ENCODE peak calls at places on chromosomes 4 and X, in seven cellular contexts. R is GOT3; Q is activated naive CD8-positive, alpha-beta T cell treated with anti-CD3 and anti-CD28 coated beads, Interleukin-2, amount 50 U/mL, for 24 hours; A is CD8-positive, alpha-beta T cell; Z is stromal cell of bone marrow; B is NCI-H774; O is lower lobe of right lung. T is an unnamed sample.

GRCh38 chr4:143626134-143626859 is 74.2 kb downstream of the FREM3 start:
- DNase-seq in R (no peak), Q (no peak), A (no peak), Z (peak), B (peak), O (peak), T (no peak)

GRCh38 chr4:165663411-165663810 is 209.6 kb upstream of the TLL1 start:
- DNase-seq in R (no peak), Q (no peak), A (no peak), Z (peak), B (no peak), O (no peak), T (no peak)

GRCh38 chr4:52659722-52660261 is 691 bp upstream of the USP46 start:
- DNase-seq in R (no peak), Q (peak), A (peak), Z (no peak), B (no peak), O (peak), T (peak)

GRCh38 chr4:40596522-40596921 is 33.1 kb downstream of the RBM47 start:
- DNase-seq in R (no peak), Q (no peak), A (no peak), Z (no peak), B (no peak), O (no peak), T (no peak)

GRCh38 chr4:164926301-164926700 is 49.3 kb downstream of the APELA start:
- DNase-seq in R (no peak), Q (no peak), A (no peak), Z (peak), B (no peak), O (no peak), T (no peak)

GRCh38 chr4:81594495-81595169 is 122.9 kb upstream of the RASGEF1B start:
- DNase-seq in R (no peak), Q (no peak), A (no peak), Z (no peak), B (no peak), O (no peak), T (no peak)

GRCh38 chr4:926538-926937 is 5.6 kb downstream of the GAK start:
- DNase-seq in R (no peak), Q (no peak), A (no peak), Z (no peak), B (no peak), O (no peak), T (peak)

GRCh38 chrX:41516995-41517660 is 70.0 kb downstream of the NYX start:
- DNase-seq in R (no peak), Q (no peak), A (no peak), Z (no peak), B (no peak), O (no peak), T (no peak)

GRCh38 chr4:65624651-65625050 is 45.6 kb downstream of the EPHA5 start:
- DNase-seq in R (no peak), Q (no peak), A (no peak), Z (no peak), B (no peak), O (no peak), T (no peak)

T was measured in GM12865.